ENCODE peak calls at places on chromosomes 12 and 14, in seven cellular contexts. E, V, I, B, H, R and J are unnamed samples.

GRCh38 chr14:40394634-40395340 is 962.6 kb upstream of the FBXO33 start:
- DNase-seq in E (no peak), V (no peak), I (no peak), B (no peak), H (no peak), R (peak; percentile 40), J (no peak)

GRCh38 chr12:94714378-94714777 is 64.0 kb upstream of the TMCC3 start:
- DNase-seq in E (no peak), V (no peak), I (no peak), B (no peak), H (peak; percentile 4), R (peak; percentile 87), J (no peak)

GRCh38 chr14:81206115-81206514 is 14.6 kb downstream of the GTF2A1 start:
- DNase-seq in E (no peak), V (no peak), I (no peak), B (no peak), H (peak; percentile 19), R (no peak), J (no peak)

GRCh38 chr14:71400821-71401447 is 493.7 kb downstream of the PCNX1 start:
- DNase-seq in E (no peak), V (no peak), I (no peak), B (no peak), H (peak; percentile 36), R (no peak), J (no peak)

GRCh38 chr14:43894534-43894933 is 612.5 kb downstream of the FSCB start:
- DNase-seq in E (no peak), V (no peak), I (no peak), B (no peak), H (no peak), R (no peak), J (no peak)

GRCh38 chr12:5200276-5201087 is 156.8 kb downstream of the KCNA5 start:
- DNase-seq in E (peak; percentile 35), V (no peak), I (peak; percentile 62), B (peak; percentile 10), H (peak; percentile 28), R (no peak), J (no peak)

GRCh38 chr12:71567562-71567961 is 96.1 kb downstream of the ZFC3H1 start:
- DNase-seq in E (no peak), V (no peak), I (no peak), B (no peak), H (no peak), R (no peak), J (no peak)

GRCh38 chr12:104588048-104588942 is 131.5 kb downstream of the CHST11 start:
- DNase-seq in E (no peak), V (no peak), I (no peak), B (no peak), H (peak; percentile 78), R (peak; percentile 79), J (no peak)

GRCh38 chr12:93571854-93572711 is at the start of gene SOCS2:
- DNase-seq in E (peak; percentile 29), V (no peak), I (peak; percentile 47), B (no peak), H (peak; percentile 65), R (peak; percentile 3), J (no peak)

GRCh38 chr14:104677506-104678332 is 11.7 kb upstream of the INF2 start:
- DNase-seq in E (peak; percentile 87), V (no peak), I (peak; percentile 85), B (peak; percentile 72), H (peak; percentile 87), R (peak; percentile 79), J (peak; percentile 44)

GRCh38 chr12:17588968-17589367 is 501.0 kb downstream of the RERGL start:
- DNase-seq in E (no peak), V (no peak), I (no peak), B (no peak), H (no peak), R (no peak), J (no peak)